ENCODE peak calls at places on chromosome 22, in five cellular contexts. One of them, this sample, is unnamed.

GRCh38 chr22:41902932-41903421 is 11.9 kb downstream of the SHISA8 start:
- DNase-seq in HCT116: no peak
- DNase-seq in A549: no peak
- DNase-seq in IMR-90: no peak
- DNase-seq in GM12878: no peak
- DNase-seq in this sample: no peak

GRCh38 chr22:48362736-48363404 is 1464.8 kb downstream of the BRD1 start:
- DNase-seq in HCT116: no peak
- DNase-seq in A549: no peak
- DNase-seq in IMR-90: no peak
- DNase-seq in GM12878: no peak
- DNase-seq in this sample: no peak

GRCh38 chr22:48405741-48406140 is 1421.9 kb downstream of the BRD1 start:
- DNase-seq in HCT116: no peak
- DNase-seq in A549: peak
- DNase-seq in IMR-90: no peak
- DNase-seq in GM12878: no peak
- DNase-seq in this sample: no peak

GRCh38 chr22:49195636-49196035 is 632.0 kb downstream of the BRD1 start:
- DNase-seq in HCT116: no peak
- DNase-seq in A549: no peak
- DNase-seq in IMR-90: no peak
- DNase-seq in GM12878: no peak
- DNase-seq in this sample: no peak

GRCh38 chr22:30362632-30363281 is 6.0 kb downstream of the CCDC157 start:
- DNase-seq in HCT116: no peak
- DNase-seq in A549: no peak
- DNase-seq in IMR-90: no peak
- DNase-seq in GM12878: no peak
- DNase-seq in this sample: no peak

GRCh38 chr22:17214416-17215043 is 4.7 kb downstream of the ADA2 start:
- DNase-seq in HCT116: no peak
- DNase-seq in A549: no peak
- DNase-seq in IMR-90: no peak
- DNase-seq in GM12878: no peak
- DNase-seq in this sample: no peak

GRCh38 chr22:43635101-43635500 is 177.0 kb downstream of the EFCAB6 start:
- DNase-seq in HCT116: no peak
- DNase-seq in A549: no peak
- DNase-seq in IMR-90: no peak
- DNase-seq in GM12878: no peak
- DNase-seq in this sample: no peak

GRCh38 chr22:49433717-49434611 is 393.7 kb downstream of the BRD1 start:
- DNase-seq in HCT116: no peak
- DNase-seq in A549: peak
- DNase-seq in IMR-90: no peak
- DNase-seq in GM12878: no peak
- DNase-seq in this sample: peak

GRCh38 chr22:50726643-50727340 is 11.2 kb upstream of the ACR start:
- DNase-seq in HCT116: no peak
- DNase-seq in A549: no peak
- DNase-seq in IMR-90: no peak
- DNase-seq in GM12878: no peak
- DNase-seq in this sample: peak

GRCh38 chr22:46149998-46150549 is at the start of gene PPARA:
- DNase-seq in HCT116: peak
- DNase-seq in A549: peak
- DNase-seq in IMR-90: peak
- DNase-seq in GM12878: no peak
- DNase-seq in this sample: peak

GRCh38 chr22:19050117-19050516 is 72.1 kb downstream of the DGCR2 start:
- DNase-seq in HCT116: no peak
- DNase-seq in A549: no peak
- DNase-seq in IMR-90: no peak
- DNase-seq in GM12878: no peak
- DNase-seq in this sample: no peak

GRCh38 chr22:47053013-47053864 is 290.8 kb downstream of the TBC1D22A start:
- DNase-seq in HCT116: no peak
- DNase-seq in A549: no peak
- DNase-seq in IMR-90: no peak
- DNase-seq in GM12878: no peak
- DNase-seq in this sample: no peak

GRCh38 chr22:31284756-31285155 is 7.5 kb downstream of the PIK3IP1 start:
- DNase-seq in HCT116: no peak
- DNase-seq in A549: no peak
- DNase-seq in IMR-90: no peak
- DNase-seq in GM12878: no peak
- DNase-seq in this sample: no peak

GRCh38 chr22:24324137-24324536 is 53.5 kb downstream of the SPECC1L start:
- DNase-seq in HCT116: no peak
- DNase-seq in A549: no peak
- DNase-seq in IMR-90: no peak
- DNase-seq in GM12878: no peak
- DNase-seq in this sample: no peak

GRCh38 chr22:24321999-24322398 is 51.4 kb downstream of the SPECC1L start:
- DNase-seq in HCT116: no peak
- DNase-seq in A549: no peak
- DNase-seq in IMR-90: no peak
- DNase-seq in GM12878: no peak
- DNase-seq in this sample: no peak

GRCh38 chr22:24323233-24323632 is 52.6 kb downstream of the SPECC1L start:
- DNase-seq in HCT116: no peak
- DNase-seq in A549: no peak
- DNase-seq in IMR-90: no peak
- DNase-seq in GM12878: no peak
- DNase-seq in this sample: no peak

GRCh38 chr22:24323695-24324094 is 53.1 kb downstream of the SPECC1L start:
- DNase-seq in HCT116: no peak
- DNase-seq in A549: peak
- DNase-seq in IMR-90: no peak
- DNase-seq in GM12878: no peak
- DNase-seq in this sample: no peak

DNA sequence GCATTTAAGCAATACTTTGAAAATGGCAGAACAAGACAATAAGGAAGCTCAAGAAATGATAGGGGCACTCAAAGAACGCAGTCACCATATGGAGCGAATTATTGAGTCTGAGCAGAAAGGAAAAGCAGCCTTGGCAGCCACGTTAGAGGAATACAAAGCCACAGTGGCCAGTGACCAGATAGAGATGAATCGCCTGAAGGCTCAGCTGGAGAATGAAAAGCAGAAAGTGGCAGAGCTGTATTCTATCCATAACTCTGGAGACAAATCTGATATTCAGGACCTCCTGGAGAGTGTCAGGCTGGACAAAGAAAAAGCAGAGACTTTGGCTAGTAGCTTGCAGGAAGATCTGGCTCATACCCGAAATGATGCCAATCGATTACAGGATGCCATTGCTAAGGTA is 51.9 kb downstream of the SPECC1L start:
- DNase-seq in HCT116: no peak
- DNase-seq in A549: no peak
- DNase-seq in IMR-90: no peak
- DNase-seq in GM12878: no peak
- DNase-seq in this sample: no peak
- TF ChIP-seq CEBPB in HCT116: no peak
- TF ChIP-seq CEBPB in A549: no peak
- TF ChIP-seq CEBPB in IMR-90: no peak
- TF ChIP-seq CEBPB in GM12878: no peak
- TF ChIP-seq CEBPB in this sample: no peak

DNA sequence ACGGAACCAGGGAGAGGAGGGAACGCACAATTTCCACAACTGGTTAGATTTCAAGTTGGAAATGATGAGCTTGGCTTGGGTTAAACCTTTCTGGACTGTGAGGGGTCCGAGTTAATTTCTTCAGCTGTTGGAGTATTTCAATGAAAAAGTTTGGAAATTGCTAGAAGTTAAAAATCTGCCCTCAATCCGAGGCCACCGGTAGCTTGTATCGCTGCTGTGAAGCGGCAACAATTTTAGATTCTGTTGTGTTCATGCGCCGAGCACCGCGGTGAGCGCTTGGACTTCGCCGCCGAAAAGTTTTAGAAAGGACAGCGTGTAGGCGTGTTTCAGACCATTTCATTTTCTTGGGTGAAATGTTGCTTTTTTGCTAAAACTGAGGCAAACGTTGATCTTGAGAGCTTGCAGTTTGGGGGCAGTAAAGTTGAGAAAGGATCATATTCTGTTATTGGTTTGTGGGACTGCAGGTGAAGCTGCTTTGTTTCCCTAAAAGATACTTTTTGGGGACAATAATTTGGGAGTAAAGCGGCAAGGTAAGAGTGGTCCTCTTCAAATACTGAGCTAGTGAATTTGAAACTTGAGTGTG is 908 bp downstream of the FBXO7 start:
- DNase-seq in HCT116: peak
- DNase-seq in A549: no peak
- DNase-seq in IMR-90: no peak
- DNase-seq in GM12878: no peak
- DNase-seq in this sample: no peak
- TF ChIP-seq CEBPB in HCT116: no peak
- TF ChIP-seq CEBPB in A549: no peak
- TF ChIP-seq CEBPB in IMR-90: no peak
- TF ChIP-seq CEBPB in GM12878: no peak
- TF ChIP-seq CEBPB in this sample: no peak

GRCh38 chr22:32994921-32995320 is 63.3 kb downstream of the SYN3 start:
- DNase-seq in HCT116: no peak
- DNase-seq in A549: no peak
- DNase-seq in IMR-90: no peak
- DNase-seq in GM12878: no peak
- DNase-seq in this sample: peak

GRCh38 chr22:32995335-32995734 is 62.8 kb downstream of the SYN3 start:
- DNase-seq in HCT116: no peak
- DNase-seq in A549: no peak
- DNase-seq in IMR-90: no peak
- DNase-seq in GM12878: no peak
- DNase-seq in this sample: no peak

GRCh38 chr22:32992821-32993220 is 65.4 kb downstream of the SYN3 start:
- DNase-seq in HCT116: no peak
- DNase-seq in A549: no peak
- DNase-seq in IMR-90: no peak
- DNase-seq in GM12878: no peak
- DNase-seq in this sample: no peak

GRCh38 chr22:32996276-32996675 is 61.9 kb downstream of the SYN3 start:
- DNase-seq in HCT116: no peak
- DNase-seq in A549: no peak
- DNase-seq in IMR-90: no peak
- DNase-seq in GM12878: no peak
- DNase-seq in this sample: no peak

DNA sequence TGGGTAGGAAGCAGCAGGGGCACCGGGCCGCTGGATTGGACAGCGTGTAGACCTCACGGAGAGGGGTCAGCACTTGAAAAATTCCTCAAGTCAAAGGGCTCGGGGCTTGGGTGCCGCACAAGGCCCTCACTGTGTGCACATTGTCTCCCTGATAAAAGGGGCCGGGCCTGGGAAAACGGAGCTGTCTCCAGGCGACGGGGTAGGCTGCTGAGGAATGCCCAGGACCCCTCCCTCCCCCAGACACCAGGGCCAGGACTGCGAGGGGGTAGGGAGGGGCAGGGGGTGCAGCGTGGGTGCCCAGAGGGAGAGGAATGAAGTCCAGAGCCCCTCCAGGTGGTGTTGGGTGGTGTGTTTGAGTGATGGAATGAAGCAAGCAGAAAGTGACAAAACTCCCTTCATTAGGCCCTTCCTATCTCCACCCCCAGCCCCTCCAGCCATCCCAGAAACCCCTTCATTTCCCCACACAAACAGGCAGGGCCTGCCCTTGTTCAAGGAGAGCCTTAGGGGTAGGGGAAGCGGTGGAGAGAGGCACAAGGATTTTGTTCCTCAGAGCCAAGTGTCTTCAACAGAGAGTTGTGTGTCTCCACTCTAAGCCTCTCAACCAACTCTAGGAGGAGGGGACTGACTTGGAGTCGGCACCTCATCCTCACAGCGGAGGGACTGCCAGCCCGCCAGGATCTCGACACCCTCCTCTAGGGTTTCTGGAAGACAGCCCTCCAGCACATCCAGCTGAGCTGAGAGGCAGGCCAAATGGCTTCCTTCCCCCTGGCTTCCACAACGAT is 63.9 kb downstream of the SYN3 start:
- DNase-seq in HCT116: no peak
- DNase-seq in A549: no peak
- DNase-seq in IMR-90: no peak
- DNase-seq in GM12878: no peak
- DNase-seq in this sample: no peak
- TF ChIP-seq CEBPB in HCT116: no peak
- TF ChIP-seq CEBPB in A549: no peak
- TF ChIP-seq CEBPB in IMR-90: no peak
- TF ChIP-seq CEBPB in GM12878: no peak
- TF ChIP-seq CEBPB in this sample: no peak

GRCh38 chr22:36238348-36239149 is 778 bp downstream of the APOL2 start:
- DNase-seq in HCT116: no peak
- DNase-seq in A549: no peak
- DNase-seq in IMR-90: no peak
- DNase-seq in GM12878: no peak
- DNase-seq in this sample: no peak

GRCh38 chr22:36239401-36240171 is at the start of gene APOL2:
- DNase-seq in HCT116: peak
- DNase-seq in A549: peak
- DNase-seq in IMR-90: peak
- DNase-seq in GM12878: peak
- DNase-seq in this sample: peak

GRCh38 chr22:36239150-36239400 is 252 bp downstream of the APOL2 start:
- DNase-seq in HCT116: no peak
- DNase-seq in A549: peak
- DNase-seq in IMR-90: no peak
- DNase-seq in GM12878: no peak
- DNase-seq in this sample: no peak

GRCh38 chr22:36236338-36237319 is 2.7 kb downstream of the APOL2 start:
- DNase-seq in HCT116: no peak
- DNase-seq in A549: no peak
- DNase-seq in IMR-90: no peak
- DNase-seq in GM12878: no peak
- DNase-seq in this sample: no peak

DNA sequence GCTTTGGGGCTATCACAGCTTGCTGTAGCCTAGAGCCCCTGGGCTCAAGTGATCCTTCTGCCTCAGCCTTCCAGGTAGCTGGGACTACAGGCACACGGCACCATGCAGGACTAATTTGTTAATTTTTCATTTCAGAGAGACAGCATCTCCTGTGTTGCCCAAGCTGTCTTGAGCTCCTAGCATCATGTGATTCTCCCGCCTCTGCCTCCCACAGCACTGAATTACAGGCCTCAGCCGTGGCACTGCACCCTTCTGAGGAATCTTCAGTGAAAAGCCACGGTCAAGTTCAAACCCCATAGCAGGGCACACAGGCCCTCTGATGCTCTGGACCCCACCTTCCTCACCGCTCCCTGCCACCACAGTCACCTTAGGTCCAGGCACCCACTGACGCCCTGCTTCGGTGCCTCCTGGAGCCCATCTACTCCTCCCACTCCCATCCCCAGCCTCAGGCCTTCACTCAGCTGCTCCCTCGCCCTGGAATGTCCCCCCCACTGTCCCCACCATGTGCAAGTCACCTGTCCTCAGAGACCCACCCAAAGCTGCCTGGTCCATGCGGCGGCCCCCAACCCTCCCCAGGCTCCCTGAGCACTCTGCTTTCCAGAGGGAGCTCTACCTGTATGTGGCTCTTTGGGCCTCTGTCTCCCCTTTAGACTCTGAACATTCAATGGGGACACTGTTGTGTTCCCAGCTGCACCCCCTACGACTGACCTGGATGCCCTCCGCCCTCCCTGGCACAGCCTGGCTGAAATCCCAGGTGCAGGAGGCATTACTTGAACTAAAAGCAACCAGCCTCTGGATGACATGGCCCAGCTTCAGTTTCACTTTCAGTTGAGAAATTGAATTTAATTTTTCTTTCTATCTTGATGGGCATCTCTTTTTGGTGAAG is 1.6 kb downstream of the APOL2 start:
- DNase-seq in HCT116: no peak
- DNase-seq in A549: no peak
- DNase-seq in IMR-90: no peak
- DNase-seq in GM12878: no peak
- DNase-seq in this sample: no peak
- TF ChIP-seq CEBPB in HCT116: no peak
- TF ChIP-seq CEBPB in A549: no peak
- TF ChIP-seq CEBPB in IMR-90: no peak
- TF ChIP-seq CEBPB in GM12878: no peak
- TF ChIP-seq CEBPB in this sample: no peak